ENCODE peak calls at places on chromosomes 13 and 19, in six cellular contexts. U is Right ventricle myocardium superior; O is heart right ventricle; V is left lobe of liver; X is central memory CD4-positive, alpha-beta T cell; F is left cardiac atrium. W is an unnamed sample.

GRCh38 chr13:114260818-114261217 is 20.6 kb upstream of the UPF3A start:
- DNase-seq in O (no peak), X (no peak), U (no peak), V (no peak), F (no peak), W (no peak)

GRCh38 chr19:4035582-4035981 is 28.0 kb downstream of the PIAS4 start:
- DNase-seq in O (no peak), X (no peak), F (no peak), U (no peak), V (no peak), W (no peak)

GRCh38 chr19:18507021-18507726 is 14.7 kb downstream of the ELL start:
- DNase-seq in V (peak), O (peak), X (peak), F (peak), U (peak), W (no peak)

GRCh38 chr19:55526216-55527196 is 10.4 kb downstream of the SBK2 start:
- DNase-seq in F (peak), O (peak), X (no peak), U (peak), V (peak), W (no peak)

GRCh38 chr19:43841990-43842389 is 14.9 kb downstream of the ZNF283 start:
- DNase-seq in X (no peak), O (no peak), V (no peak), U (no peak), F (no peak), W (no peak)

GRCh38 chr13:43196750-43197149 is 173.4 kb downstream of the DNAJC15 start:
- DNase-seq in X (no peak), F (no peak), O (no peak), V (no peak), U (no peak), W (no peak)

GRCh38 chr19:4172861-4173473 is 9.4 kb downstream of the SIRT6 start:
- DNase-seq in V (peak), U (peak), F (peak), X (peak), O (peak), W (no peak)

GRCh38 chr19:37979547-37980082 is 72.6 kb downstream of the SIPA1L3 start:
- DNase-seq in F (no peak), O (no peak), U (no peak), X (no peak), V (no peak), W (no peak)

GRCh38 chr13:20684041-20684440 is 19.5 kb upstream of the IL17D start:
- DNase-seq in X (no peak), V (no peak), U (no peak), O (no peak), F (no peak), W (no peak)

GRCh38 chr13:113596321-113597200 is 12.0 kb downstream of the TFDP1 start:
- DNase-seq in O (no peak), U (no peak), V (peak), X (no peak), F (no peak), W (no peak)

GRCh38 chr13:102905905-102906304 is 60.1 kb downstream of the ERCC5 start:
- DNase-seq in F (no peak), O (no peak), X (no peak), U (no peak), V (no peak), W (no peak)

GRCh38 chr13:79995334-79995733 is 345.6 kb downstream of the SPRY2 start:
- DNase-seq in V (no peak), O (no peak), F (no peak), U (no peak), X (no peak), W (peak)

GRCh38 chr13:45482571-45483173 is 17.9 kb downstream of the COG3 start:
- DNase-seq in V (no peak), X (no peak), F (no peak), O (no peak), U (no peak), W (peak)

GRCh38 chr19:1364070-1364719 is 19.5 kb upstream of the NDUFS7 start:
- DNase-seq in F (no peak), V (no peak), X (no peak), U (no peak), O (no peak), W (no peak)

GRCh38 chr19:45097450-45097775 is 4.4 kb downstream of the PPP1R37 start:
- DNase-seq in X (no peak), U (no peak), O (no peak), F (no peak), V (no peak), W (no peak)

GRCh38 chr19:54554896-54555295 is 18.7 kb upstream of the LILRA2 start:
- DNase-seq in X (no peak), V (peak), O (no peak), F (no peak), U (no peak), W (no peak)

GRCh38 chr19:42143341-42144234 is 11.3 kb upstream of the POU2F2 start:
- DNase-seq in U (no peak), F (no peak), O (no peak), V (no peak), X (no peak), W (no peak)

GRCh38 chr13:46535002-46535401 is 18.0 kb upstream of the LRCH1 start:
- DNase-seq in X (no peak), F (no peak), O (no peak), V (no peak), U (no peak), W (no peak)

GRCh38 chr19:23254141-23254910 is 4.1 kb upstream of the ZNF724 start:
- DNase-seq in O (no peak), V (no peak), X (no peak), F (no peak), U (no peak), W (no peak)

GRCh38 chr19:11425719-11426457 is 6.8 kb upstream of the RGL3 start:
- DNase-seq in U (no peak), F (no peak), X (no peak), O (no peak), V (no peak), W (no peak)

GRCh38 chr13:113325779-113326178 is 28.7 kb downstream of the LAMP1 start:
- DNase-seq in U (peak), V (no peak), X (no peak), F (no peak), O (no peak), W (no peak)

GRCh38 chr13:27302643-27303262 is 32.1 kb downstream of the RASL11A start:
- DNase-seq in O (no peak), F (no peak), U (no peak), V (no peak), X (no peak), W (no peak)

GRCh38 chr13:29954082-29955043 is 103.9 kb upstream of the UBL3 start:
- DNase-seq in F (no peak), X (peak), U (no peak), O (no peak), V (peak), W (no peak)

GRCh38 chr13:23741879-23742510 is 147.2 kb downstream of the MIPEP start:
- DNase-seq in U (no peak), X (no peak), V (no peak), F (no peak), O (no peak), W (no peak)

GRCh38 chr13:99484405-99484981 is 16.8 kb upstream of the TM9SF2 start:
- DNase-seq in X (no peak), O (no peak), F (no peak), U (no peak), V (no peak), W (no peak)

GRCh38 chr19:19267305-19267704 is 5.8 kb downstream of the TM6SF2 start:
- DNase-seq in O (no peak), X (no peak), U (no peak), V (no peak), F (no peak), W (no peak)

GRCh38 chr13:44747179-44747578 is 171.0 kb upstream of the TSC22D1 start:
- DNase-seq in X (no peak), F (no peak), V (no peak), O (peak), U (peak), W (no peak)

GRCh38 chr19:41718761-41719160 is 10.3 kb downstream of the CEACAM5 start:
- DNase-seq in F (no peak), U (no peak), X (no peak), O (no peak), V (no peak), W (no peak)

GRCh38 chr19:38268539-38268938 is 4.2 kb downstream of the SPINT2 start:
- DNase-seq in V (no peak), U (no peak), O (no peak), X (no peak), F (no peak), W (no peak)

GRCh38 chr13:20168396-20168795 is 7.5 kb upstream of the GJA3 start:
- DNase-seq in X (no peak), V (no peak), U (no peak), O (no peak), F (no peak), W (no peak)

GRCh38 chr13:108929532-108929931 is 300.1 kb downstream of the MYO16 start:
- DNase-seq in O (no peak), V (no peak), X (no peak), U (no peak), F (no peak), W (no peak)

GRCh38 chr13:27022571-27023311 is 148.9 kb downstream of the USP12 start:
- DNase-seq in F (no peak), O (no peak), X (no peak), U (no peak), V (peak), W (no peak)

GRCh38 chr13:91904597-91904996 is 506.2 kb downstream of the GPC5 start:
- DNase-seq in U (no peak), O (no peak), V (no peak), F (no peak), X (no peak), W (no peak)

GRCh38 chr13:32829676-32830091 is 186.5 kb upstream of the KL start:
- DNase-seq in F (no peak), O (no peak), X (no peak), V (no peak), U (no peak), W (no peak)

GRCh38 chr13:40402931-40403412 is 263.5 kb downstream of the FOXO1 start:
- DNase-seq in U (no peak), V (no peak), F (peak), O (no peak), X (no peak), W (peak)

GRCh38 chr13:99002191-99002710 is 24.4 kb upstream of the DOCK9 start:
- DNase-seq in U (no peak), O (no peak), X (no peak), F (no peak), V (no peak), W (no peak)